ENCODE peak calls at places on chromosome 2, in seven cellular contexts. X is gastrocnemius medialis, P is left ventricle myocardium inferior, R is colonic mucosa, E is GM13976, W is A549, Z is GM10248. I is an unnamed sample.

GRCh38 chr2:107534926-107535325 is 291.8 kb upstream of the RGPD4 start:
- DNase-seq in P (no peak), X (no peak), E (no peak), R (no peak), W (no peak), Z (no peak), I (no peak)

GRCh38 chr2:166170356-166170755 is 42.5 kb upstream of the SCN1A start:
- DNase-seq in E (no peak), Z (no peak), W (no peak), R (no peak), P (no peak), X (no peak), I (no peak)

GRCh38 chr2:160397530-160397865 is 96.1 kb downstream of the RBMS1 start:
- DNase-seq in R (no peak), X (no peak), P (no peak), E (no peak), Z (no peak), W (no peak), I (no peak)

GRCh38 chr2:132937629-132938028 is 267.6 kb upstream of the LYPD1 start:
- DNase-seq in E (no peak), P (no peak), W (no peak), X (no peak), Z (no peak), R (no peak), I (no peak)

GRCh38 chr2:65313954-65314256 is 86.3 kb downstream of the ACTR2 start:
- DNase-seq in E (no peak), Z (no peak), R (no peak), W (no peak), P (no peak), X (no peak), I (no peak)

GRCh38 chr2:20221169-20221938 is 3.6 kb downstream of the SDC1 start:
- DNase-seq in E (no peak), P (no peak), W (no peak), X (no peak), R (no peak), Z (no peak), I (no peak)

GRCh38 chr2:234348081-234348480 is 148.8 kb downstream of the ARL4C start:
- DNase-seq in P (no peak), W (no peak), R (no peak), E (no peak), X (no peak), Z (no peak), I (no peak)

GRCh38 chr2:114548151-114548550 is 105.7 kb downstream of the DPP10 start:
- DNase-seq in R (no peak), E (no peak), X (no peak), P (no peak), Z (no peak), W (no peak), I (no peak)

GRCh38 chr2:163552758-163553157 is 183.1 kb downstream of the FIGN start:
- DNase-seq in R (no peak), P (no peak), X (no peak), E (no peak), Z (no peak), W (no peak), I (no peak)

GRCh38 chr2:205170399-205170798 is 511.9 kb upstream of the NRP2 start:
- DNase-seq in X (no peak), R (no peak), E (no peak), Z (no peak), P (no peak), W (no peak), I (no peak)

GRCh38 chr2:200156140-200156858 is 150.2 kb upstream of the SPATS2L start:
- DNase-seq in P (no peak), W (peak), E (no peak), X (peak), Z (no peak), R (no peak), I (no peak)

GRCh38 chr2:73237168-73237567 is 3.1 kb downstream of the CCT7 start:
- DNase-seq in R (no peak), X (no peak), W (no peak), E (no peak), P (no peak), Z (no peak), I (no peak)

GRCh38 chr2:73233932-73234832 is at the start of gene CCT7:
- DNase-seq in P (peak), E (peak), X (peak), Z (peak), W (peak), R (peak), I (peak)

GRCh38 chr2:73235315-73236028 is 1.4 kb downstream of the CCT7 start:
- DNase-seq in R (no peak), Z (no peak), X (no peak), W (no peak), E (no peak), P (no peak), I (no peak)

GRCh38 chr2:73232471-73233153 is 427 bp downstream of the PRADC1 start:
- DNase-seq in X (no peak), Z (no peak), E (no peak), R (peak), W (peak), P (no peak), I (peak)

GRCh38 chr2:73233154-73233931 is at the start of gene PRADC1:
- DNase-seq in W (peak), X (peak), Z (peak), E (peak), R (peak), P (peak), I (peak)
- TF ChIP-seq CTCF in W (no peak), X (no peak), Z (no peak), E (no peak), R (no peak), P (no peak), I (no peak)

GRCh38 chr2:6791682-6792081 is 74.0 kb downstream of the CMPK2 start:
- DNase-seq in P (no peak), Z (no peak), E (no peak), R (no peak), W (no peak), X (no peak), I (no peak)
- TF ChIP-seq CTCF in P (no peak), Z (no peak), E (no peak), R (no peak), W (no peak), X (no peak), I (no peak)

DNA sequence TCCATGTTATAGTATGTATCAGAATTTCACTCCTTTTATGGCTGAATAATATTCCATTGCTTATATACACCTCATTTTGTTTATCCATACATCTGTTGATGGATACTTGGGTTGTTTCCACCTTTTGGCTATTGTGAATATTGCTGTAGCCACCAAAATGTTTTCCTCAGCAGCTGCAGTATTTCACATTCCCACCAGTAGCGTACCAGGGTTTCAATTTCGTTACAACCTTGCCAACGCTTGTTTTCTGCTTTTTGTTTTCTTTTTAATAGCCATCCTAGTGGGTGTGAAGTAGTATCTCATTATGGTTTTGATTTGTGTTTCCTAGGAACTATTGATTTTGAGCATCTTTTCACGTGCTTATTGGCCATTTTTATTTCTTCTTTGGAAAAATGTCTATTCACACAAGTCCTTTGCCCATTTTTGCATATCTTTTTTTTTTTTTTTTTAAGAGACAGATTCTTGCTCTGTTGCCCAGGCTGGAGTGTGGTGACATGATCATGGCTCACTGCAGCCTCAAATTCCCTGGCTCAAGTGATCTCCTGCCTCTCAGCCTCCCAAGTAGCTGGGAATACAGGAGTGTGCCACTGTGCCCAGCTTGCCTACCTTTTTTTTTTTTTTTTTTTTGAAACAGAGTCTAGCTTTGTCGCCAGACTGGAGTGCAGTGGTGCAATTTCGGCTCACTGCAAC is 14.2 kb downstream of the UBXN2A start:
- DNase-seq in R (no peak), Z (no peak), X (no peak), P (no peak), E (no peak), W (no peak), I (no peak)
- TF ChIP-seq CTCF in R (no peak), Z (no peak), X (no peak), P (no peak), E (no peak), W (no peak), I (no peak)

GRCh38 chr2:102703748-102704147 is 58.1 kb upstream of the TMEM182 start:
- DNase-seq in E (peak), Z (peak), W (peak), P (no peak), R (no peak), X (no peak), I (no peak)
- TF ChIP-seq CTCF in E (peak), Z (peak), W (peak), P (peak), R (peak), X (peak), I (no peak)

GRCh38 chr2:153770359-153770991 is 101.2 kb upstream of the GALNT13 start:
- DNase-seq in Z (no peak), X (no peak), R (no peak), E (no peak), P (no peak), W (no peak), I (no peak)
- TF ChIP-seq CTCF in Z (no peak), X (no peak), R (no peak), E (no peak), P (no peak), W (no peak), I (no peak)

GRCh38 chr2:164867779-164868397 is 26.3 kb upstream of the COBLL1 start:
- DNase-seq in P (no peak), E (no peak), Z (no peak), R (no peak), X (no peak), W (no peak), I (no peak)
- TF ChIP-seq CTCF in P (no peak), E (no peak), Z (no peak), R (no peak), X (no peak), W (no peak), I (no peak)

GRCh38 chr2:168890006-168890782 is at the start of gene SPC25:
- DNase-seq in X (peak), R (peak), P (peak), E (peak), W (peak), Z (peak), I (peak)
- TF ChIP-seq CTCF in X (no peak), R (no peak), P (peak), E (no peak), W (no peak), Z (no peak), I (peak)

GRCh38 chr2:191857886-191858285 is 11.0 kb upstream of the CAVIN2 start:
- DNase-seq in X (no peak), Z (no peak), P (no peak), R (no peak), E (no peak), W (no peak), I (no peak)
- TF ChIP-seq CTCF in X (no peak), Z (no peak), P (no peak), R (no peak), E (no peak), W (no peak), I (no peak)

GRCh38 chr2:46050489-46050888 is 246.7 kb upstream of the EPAS1 start:
- DNase-seq in R (no peak), X (no peak), P (no peak), W (no peak), E (no peak), Z (no peak), I (no peak)
- TF ChIP-seq CTCF in R (no peak), X (no peak), P (no peak), W (no peak), E (no peak), Z (no peak), I (no peak)

I was measured in tibial nerve.